ENCODE peak calls at places on chromosomes 6 and 20, in four cellular contexts. H is Calu3, J is mesothelial cell of epicardium, A is neural crest cell. X is an unnamed sample.

GRCh38 chr20:9689041-9689440 is 149.8 kb downstream of the PAK5 start:
- DNase-seq in J (no peak), A (no peak), H (no peak), X (no peak)

GRCh38 chr6:20565291-20565690 is 31.0 kb downstream of the CDKAL1 start:
- DNase-seq in A (no peak), H (no peak), J (no peak), X (no peak)

GRCh38 chr6:67875877-67876383 is 759.2 kb upstream of the ADGRB3 start:
- DNase-seq in A (no peak), J (no peak), H (no peak), X (peak; percentile 5)

GRCh38 chr20:35166242-35166830 is 5.5 kb upstream of the PROCR start:
- DNase-seq in H (no peak), A (no peak), J (peak; percentile 47), X (no peak)

GRCh38 chr6:108968746-108969316 is 120.6 kb downstream of the ARMC2 start:
- DNase-seq in H (no peak), J (no peak), A (no peak), X (no peak)

GRCh38 chr20:16701296-16701695 is 28.5 kb upstream of the SNRPB2 start:
- DNase-seq in J (no peak), H (no peak), A (no peak), X (no peak)

GRCh38 chr20:32528905-32529670 is 56.0 kb downstream of the NOL4L start:
- DNase-seq in A (no peak), H (no peak), J (no peak), X (no peak)

GRCh38 chr20:53829086-53829703 is 235.6 kb upstream of the ZNF217 start:
- DNase-seq in J (no peak), H (peak; percentile 34), A (no peak), X (no peak)

GRCh38 chr6:94278146-94278545 is 858.8 kb upstream of the EPHA7 start:
- DNase-seq in A (no peak), J (no peak), H (no peak), X (peak; percentile 57)

GRCh38 chr20:63086421-63087235 is 79.9 kb upstream of the BHLHE23 start:
- DNase-seq in A (no peak), J (no peak), H (no peak), X (no peak)

GRCh38 chr20:4828830-4829493 is 107.3 kb downstream of the PRND start:
- DNase-seq in A (no peak), H (no peak), J (no peak), X (no peak)

GRCh38 chr6:70669133-70669532 is 1.4 kb downstream of the SMAP1 start:
- DNase-seq in A (no peak), J (no peak), H (no peak), X (no peak)

GRCh38 chr6:98839788-98840361 is 5.5 kb downstream of the POU3F2 start:
- DNase-seq in H (no peak), A (no peak), J (no peak), X (peak; percentile 48)

GRCh38 chr6:6968731-6969552 is 138.8 kb upstream of the RREB1 start:
- DNase-seq in A (no peak), H (no peak), J (no peak), X (no peak)

GRCh38 chr6:338815-339262 is 46.6 kb downstream of the DUSP22 start:
- DNase-seq in J (no peak), H (no peak), A (no peak), X (no peak)

GRCh38 chr6:157107915-157108651 is 215.2 kb downstream of the TMEM242 start:
- DNase-seq in H (no peak), A (no peak), J (no peak), X (no peak)

GRCh38 chr6:145091827-145092164 is 643.5 kb downstream of the EPM2A start:
- DNase-seq in J (no peak), A (no peak), H (no peak), X (no peak)

GRCh38 chr6:42369568-42369967 is 82.2 kb downstream of the TRERF1 start:
- DNase-seq in H (peak; percentile 55), J (no peak), A (no peak), X (no peak)

GRCh38 chr6:113686049-113686448 is 171.1 kb upstream of the MARCKS start:
- DNase-seq in H (no peak), A (no peak), J (no peak), X (no peak)

GRCh38 chr6:26233608-26234420 is 131.2 kb upstream of the BTN3A2 start:
- DNase-seq in A (no peak), H (peak; percentile 69), J (no peak), X (peak; percentile 29)

GRCh38 chr20:61874421-61875068 is 191.1 kb downstream of the TAF4 start:
- DNase-seq in J (no peak), H (peak; percentile 54), A (peak; percentile 18), X (no peak)

GRCh38 chr6:111565316-111566221 is 40.1 kb downstream of the TRAF3IP2 start:
- DNase-seq in J (no peak), H (peak; percentile 18), A (no peak), X (no peak)

GRCh38 chr20:528923-529594 is 14.5 kb downstream of the CSNK2A1 start:
- DNase-seq in H (no peak), A (no peak), J (no peak), X (no peak)

GRCh38 chr6:150586850-150587359 is 12.8 kb upstream of the PLEKHG1 start:
- DNase-seq in H (no peak), J (no peak), A (no peak), X (no peak)

GRCh38 chr6:104995989-104996617 is 39.2 kb downstream of the LIN28B start:
- DNase-seq in J (no peak), A (no peak), H (no peak), X (peak; percentile 9)

GRCh38 chr20:60046436-60046835 is 88.2 kb downstream of the CDH26 start:
- DNase-seq in A (no peak), J (no peak), H (no peak), X (no peak)